ENCODE peak calls at places on chromosomes 5 and 9, in ten cellular contexts. R is spleen, E is A549, T is ovary, Z is IMR-90, U is breast epithelium, F is stomach, W is adrenal gland, X is right lobe of liver, O is uterus. D is an unnamed sample. For H3K4me1, the result is how much of the 10 kb centered on the place peaks cover.

GRCh38 chr5:105616599-105616998 is 2054.0 kb upstream of the NUDT12 start:
- DNase-seq in F (no peak), E (no peak), R (no peak), T (no peak), X (no peak), O (no peak), W (no peak), U (no peak), Z (no peak), D (no peak)

GRCh38 chr5:176675676-176676360 is 28.5 kb downstream of the TSPAN17 start:
- DNase-seq in E (peak), R (no peak), F (no peak), X (no peak), Z (no peak), O (no peak), U (no peak), T (no peak), W (no peak), D (no peak)

GRCh38 chr5:36369092-36369737 is 67.5 kb upstream of the RANBP3L start:
- DNase-seq in T (no peak), O (no peak), R (no peak), F (no peak), Z (peak), E (no peak), U (no peak), X (no peak), W (peak), D (no peak)

GRCh38 chr9:116087246-116087645 is 66.3 kb upstream of the PAPPA start:
- DNase-seq in Z (peak), U (peak), T (no peak), W (peak), O (peak), F (peak), R (no peak), X (no peak), E (peak), D (peak)

GRCh38 chr9:132857601-132858342 is 20.3 kb downstream of the AK8 start:
- DNase-seq in E (no peak), O (no peak), F (no peak), T (peak), X (no peak), Z (peak), W (no peak), U (no peak), R (no peak), D (no peak)

GRCh38 chr9:128275198-128276007 is at the start of gene GOLGA2:
- DNase-seq in O (peak), E (no peak), Z (peak), U (peak), T (no peak), F (no peak), X (no peak), W (peak), R (no peak), D (peak)

GRCh38 chr5:71865665-71866320 is 146.7 kb downstream of the CARTPT start:
- DNase-seq in W (no peak), E (no peak), O (no peak), T (no peak), R (no peak), F (no peak), U (no peak), Z (no peak), X (no peak), D (no peak)

GRCh38 chr5:107370569-107370968 is 300.2 kb downstream of the EFNA5 start:
- DNase-seq in U (no peak), X (no peak), Z (no peak), R (no peak), O (no peak), F (no peak), E (no peak), T (no peak), W (no peak), D (no peak)

GRCh38 chr5:1321576-1321975 is 23.3 kb downstream of the CLPTM1L start:
- DNase-seq in U (no peak), F (no peak), Z (no peak), R (peak), E (no peak), O (no peak), X (no peak), T (no peak), W (no peak), D (no peak)

GRCh38 chr5:122775713-122776084 is 819 bp downstream of the SNX2 start:
- DNase-seq in U (no peak), X (no peak), F (no peak), T (no peak), Z (no peak), E (peak), R (no peak), O (no peak), W (no peak), D (no peak)

GRCh38 chr5:79851694-79852006 is 139.4 kb downstream of the MTX3 start:
- DNase-seq in X (no peak), E (no peak), F (no peak), Z (no peak), R (no peak), O (no peak), T (no peak), U (no peak), W (no peak), D (peak)

GRCh38 chr5:7317751-7318150 is 78.2 kb upstream of the ADCY2 start:
- DNase-seq in W (no peak), X (no peak), R (no peak), E (no peak), F (no peak), T (no peak), O (no peak), Z (no peak), U (no peak), D (no peak)

GRCh38 chr5:112800901-112801300 is 60.2 kb upstream of the SRP19 start:
- DNase-seq in F (no peak), X (no peak), E (no peak), R (no peak), O (no peak), T (no peak), U (no peak), W (no peak), Z (no peak), D (no peak)

GRCh38 chr5:180799902-180800801 is 2.5 kb downstream of the MGAT1 start:
- DNase-seq in X (peak), U (peak), O (no peak), W (no peak), E (peak), F (no peak), Z (peak), T (no peak), R (no peak), D (no peak)

GRCh38 chr5:108381955-108382783 is at the start of gene FBXL17:
- DNase-seq in W (peak), F (peak), T (peak), R (peak), O (peak), U (peak), X (peak), Z (peak), E (peak), D (peak)
- TF ChIP-seq POLR2A in W (peak), F (no peak), T (peak), R (peak), O (peak), U (peak), X (peak), Z (peak), E (peak), D (peak)

DNA sequence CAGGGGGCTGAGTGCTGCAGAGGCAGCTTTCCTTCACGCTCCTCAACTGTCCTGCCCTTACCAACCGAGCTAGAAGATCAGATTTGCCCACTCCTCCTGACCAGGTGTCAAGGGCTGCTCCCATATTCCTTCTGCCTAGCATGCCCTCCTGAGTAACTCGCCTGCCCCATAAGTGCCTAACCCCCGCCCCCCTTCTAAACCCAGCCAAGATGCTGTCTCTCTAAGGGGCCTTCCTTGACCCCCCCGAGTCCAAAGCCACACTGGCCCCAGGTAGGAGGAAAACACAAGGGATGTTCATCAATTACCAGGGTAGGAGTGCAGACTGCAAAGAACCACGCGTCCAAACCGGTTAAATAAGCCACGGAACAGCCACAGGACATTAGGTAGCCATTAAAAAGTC is 4.8 kb downstream of the CCDC69 start:
- DNase-seq in F (no peak), X (no peak), R (no peak), Z (no peak), T (no peak), E (no peak), W (no peak), O (no peak), U (no peak), D (no peak)
- H3K4me1 ChIP-seq in F (half or more), X (under half), R (half or more), Z (under half), T (under half), E (under half), W (half or more), O (under half), U (under half), D (under half)

GRCh38 chr9:22010881-22011625 is 1.9 kb upstream of the CDKN2B start:
- DNase-seq in Z (peak), U (no peak), X (no peak), F (no peak), R (peak), T (no peak), E (no peak), O (no peak), W (no peak), D (no peak)

GRCh38 chr9:22005700-22006605 is 3.2 kb downstream of the CDKN2B start:
- DNase-seq in W (no peak), Z (peak), X (no peak), F (no peak), U (no peak), T (no peak), O (no peak), R (peak), E (no peak), D (no peak)

GRCh38 chr9:22009563-22009867 is 410 bp upstream of the CDKN2B start:
- DNase-seq in X (no peak), O (no peak), U (no peak), W (no peak), R (no peak), Z (no peak), F (no peak), T (no peak), E (no peak), D (no peak)

GRCh38 chr9:22005083-22005699 is 3.9 kb downstream of the CDKN2B start:
- DNase-seq in O (no peak), R (no peak), W (no peak), Z (peak), E (no peak), T (no peak), F (no peak), U (no peak), X (no peak), D (no peak)

DNA sequence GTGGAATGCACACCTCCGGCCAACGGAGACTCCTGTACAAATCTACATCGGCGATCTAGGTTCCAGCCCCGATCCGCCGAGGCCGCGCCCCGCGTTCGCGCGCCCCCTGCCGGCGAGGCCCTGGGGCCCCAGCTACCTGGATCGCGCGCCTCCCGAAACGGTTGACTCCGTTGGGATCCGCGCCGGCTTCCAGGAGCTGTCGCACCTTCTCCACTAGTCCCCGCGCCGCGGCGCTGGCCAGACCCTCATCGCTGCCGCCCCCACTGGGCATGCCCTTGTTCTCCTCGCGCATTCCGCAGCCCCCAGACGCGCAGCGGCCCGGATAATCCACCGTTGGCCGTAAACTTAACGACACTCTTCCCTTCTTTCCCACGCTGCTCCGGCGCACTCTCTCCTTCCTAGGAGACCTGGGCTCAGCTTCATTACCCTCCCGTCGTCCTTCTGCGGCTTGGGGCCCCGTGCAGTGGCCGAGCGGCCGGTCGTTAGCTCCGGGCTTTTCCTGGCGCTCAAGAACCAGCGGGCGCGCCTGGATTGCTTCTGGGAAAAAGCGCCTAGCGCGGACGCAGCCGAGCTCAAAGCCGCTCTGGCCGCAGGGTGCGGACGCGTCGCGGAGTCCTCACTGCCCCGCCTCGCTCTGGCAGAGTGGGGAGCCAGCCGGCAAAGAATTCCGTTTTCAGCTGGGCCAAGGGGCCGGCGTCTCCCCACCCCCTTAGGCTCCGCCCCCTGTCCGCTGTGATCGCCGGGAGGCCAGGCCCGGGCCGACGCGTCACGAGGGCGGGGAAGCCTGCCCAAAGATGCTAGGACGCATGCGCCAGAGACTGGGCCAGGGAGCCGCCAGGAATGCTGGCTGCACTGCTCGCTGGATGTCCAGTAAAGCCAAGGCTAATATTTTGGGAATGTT is at the start of gene CDKN2B:
- DNase-seq in O (peak), X (peak), Z (peak), F (peak), W (peak), T (peak), E (no peak), U (peak), R (peak), D (peak)
- TF ChIP-seq POLR2A in O (peak), X (peak), Z (peak), F (no peak), W (peak), T (peak), E (no peak), U (no peak), R (peak), D (peak)

GRCh38 chr9:112898872-112899281 is 8.2 kb upstream of the SLC46A2 start:
- DNase-seq in T (no peak), W (no peak), U (no peak), O (no peak), E (no peak), X (no peak), F (no peak), R (no peak), Z (no peak), D (no peak)
- H3K4me1 ChIP-seq in T (under half), W (under half), U (under half), O (under half), E (under half), X (under half), F (under half), R (under half), Z (under half), D (under half)

GRCh38 chr9:134391319-134392231 is 65.3 kb downstream of the RXRA start:
- DNase-seq in R (peak), Z (no peak), F (no peak), X (no peak), W (no peak), E (no peak), O (no peak), T (no peak), U (no peak), D (no peak)
- TF ChIP-seq POLR2A in R (no peak), Z (no peak), F (no peak), X (no peak), W (no peak), E (no peak), O (no peak), T (no peak), U (no peak), D (no peak)

DNA sequence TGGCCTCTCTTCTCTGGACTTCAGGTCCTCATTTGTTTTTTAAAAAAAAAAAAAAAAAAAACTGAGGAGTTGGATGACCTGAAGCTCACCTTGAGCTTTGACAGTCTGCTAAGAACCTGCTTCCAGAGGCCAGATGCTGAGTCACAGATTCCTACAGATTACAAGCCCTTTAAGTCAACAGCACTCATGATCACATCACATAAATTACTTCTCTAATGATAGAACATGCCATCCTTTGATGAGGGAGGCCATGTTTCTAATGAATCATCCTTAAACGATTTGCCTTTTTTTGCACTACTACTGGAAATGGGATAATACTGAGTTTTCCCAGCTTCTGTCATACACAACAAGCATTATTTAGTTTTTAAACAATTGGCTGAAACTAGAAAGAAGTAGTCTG is 34.2 kb upstream of the MYOT start:
- DNase-seq in X (no peak), W (peak), R (no peak), U (no peak), E (peak), F (no peak), T (no peak), O (peak), Z (peak), D (peak)
- H3K4me1 ChIP-seq in X (under half), W (half or more), R (under half), U (under half), E (half or more), F (under half), T (under half), O (under half), Z (under half), D (under half)